ENCODE peak calls at places on chromosomes 1 and 21, in seven cellular contexts. F, K, G, Z, Y, R and B are unnamed samples.

GRCh38 chr1:55747285-55747890 is 532.2 kb upstream of the USP24 start:
- DNase-seq in F (no peak), K (no peak), G (no peak), Z (no peak), Y (no peak), R (no peak), B (no peak)

GRCh38 chr1:3081171-3081683 is 12.2 kb downstream of the PRDM16 start:
- DNase-seq in F (no peak), K (no peak), G (no peak), Z (no peak), Y (no peak), R (no peak), B (no peak)

GRCh38 chr1:184693011-184693410 is 61.6 kb downstream of the EDEM3 start:
- DNase-seq in F (no peak), K (no peak), G (no peak), Z (no peak), Y (no peak), R (no peak), B (no peak)

GRCh38 chr21:34335316-34335715 is 28.5 kb upstream of the KCNE2 start:
- DNase-seq in F (no peak), K (no peak), G (no peak), Z (peak), Y (no peak), R (no peak), B (no peak)

GRCh38 chr21:33133912-33134311 is 64.0 kb downstream of the OLIG1 start:
- DNase-seq in F (no peak), K (no peak), G (no peak), Z (no peak), Y (no peak), R (no peak), B (no peak)

GRCh38 chr21:31491617-31492016 is 147.6 kb upstream of the TIAM1 start:
- DNase-seq in F (no peak), K (no peak), G (no peak), Z (no peak), Y (no peak), R (no peak), B (no peak)

GRCh38 chr1:83102630-83103071 is 896.3 kb downstream of the TTLL7 start:
- DNase-seq in F (no peak), K (no peak), G (no peak), Z (no peak), Y (no peak), R (no peak), B (no peak)

GRCh38 chr1:178931843-178932551 is 61.1 kb upstream of the ANGPTL1 start:
- DNase-seq in F (no peak), K (peak), G (no peak), Z (no peak), Y (peak), R (no peak), B (no peak)

GRCh38 chr1:169495050-169495740 is 9.5 kb upstream of the SLC19A2 start:
- DNase-seq in F (no peak), K (no peak), G (no peak), Z (no peak), Y (no peak), R (no peak), B (no peak)

GRCh38 chr1:184258525-184258924 is 128.3 kb upstream of the C1orf21 start:
- DNase-seq in F (no peak), K (no peak), G (no peak), Z (no peak), Y (no peak), R (no peak), B (no peak)

GRCh38 chr1:40842201-40842600 is 20.0 kb downstream of the CITED4 start:
- DNase-seq in F (no peak), K (no peak), G (no peak), Z (no peak), Y (no peak), R (no peak), B (no peak)

GRCh38 chr1:203504400-203505250 is 10.7 kb downstream of the OPTC start:
- DNase-seq in F (peak), K (peak), G (peak), Z (peak), Y (peak), R (peak), B (peak)

GRCh38 chr1:3287656-3288160 is 166.8 kb upstream of the ARHGEF16 start:
- DNase-seq in F (no peak), K (no peak), G (no peak), Z (no peak), Y (no peak), R (no peak), B (no peak)

GRCh38 chr1:228020686-228021525 is 14.1 kb downstream of the WNT3A start:
- DNase-seq in F (no peak), K (peak), G (no peak), Z (no peak), Y (peak), R (no peak), B (no peak)

GRCh38 chr1:22075718-22076117 is 23.2 kb downstream of the CDC42 start:
- DNase-seq in F (no peak), K (no peak), G (no peak), Z (no peak), Y (no peak), R (peak), B (no peak)

GRCh38 chr1:74534241-74534640 is 21.8 kb upstream of the LRRC53 start:
- DNase-seq in F (no peak), K (no peak), G (no peak), Z (no peak), Y (no peak), R (no peak), B (no peak)

GRCh38 chr1:220874201-220874655 is 5.0 kb upstream of the HLX start:
- DNase-seq in F (peak), K (no peak), G (peak), Z (peak), Y (no peak), R (no peak), B (peak)

GRCh38 chr1:168280577-168280976 is at the start of gene TBX19:
- DNase-seq in F (no peak), K (no peak), G (no peak), Z (no peak), Y (no peak), R (no peak), B (no peak)

GRCh38 chr1:241817331-241817792 is 30.6 kb upstream of the EXO1 start:
- DNase-seq in F (no peak), K (no peak), G (no peak), Z (no peak), Y (no peak), R (no peak), B (no peak)

GRCh38 chr1:206808615-206809014 is 36.3 kb upstream of the IL10 start:
- DNase-seq in F (no peak), K (no peak), G (peak), Z (peak), Y (no peak), R (no peak), B (no peak)
- TF ChIP-seq CTCF in F (peak), K (peak), G (no peak), Z (peak), Y (no peak), R (no peak), B (no peak)

GRCh38 chr1:236451796-236452373 is 57.8 kb downstream of the EDARADD start:
- DNase-seq in F (peak), K (no peak), G (peak), Z (peak), Y (peak), R (no peak), B (peak)
- TF ChIP-seq CTCF in F (peak), K (peak), G (peak), Z (peak), Y (peak), R (peak), B (peak)

GRCh38 chr1:164440222-164440621 is 118.8 kb upstream of the PBX1 start:
- DNase-seq in F (no peak), K (no peak), G (peak), Z (peak), Y (peak), R (no peak), B (no peak)
- TF ChIP-seq CTCF in F (no peak), K (peak), G (peak), Z (peak), Y (no peak), R (no peak), B (no peak)

GRCh38 chr1:175216444-175216843 is 23.9 kb upstream of the KIAA0040 start:
- DNase-seq in F (no peak), K (no peak), G (no peak), Z (no peak), Y (no peak), R (no peak), B (no peak)
- TF ChIP-seq CTCF in F (no peak), K (no peak), G (no peak), Z (no peak), Y (no peak), R (no peak), B (no peak)

GRCh38 chr1:7768583-7768982 is 2.5 kb upstream of the VAMP3 start:
- DNase-seq in F (no peak), K (no peak), G (no peak), Z (no peak), Y (no peak), R (no peak), B (no peak)
- TF ChIP-seq CTCF in F (no peak), K (no peak), G (no peak), Z (no peak), Y (no peak), R (no peak), B (no peak)

DNA sequence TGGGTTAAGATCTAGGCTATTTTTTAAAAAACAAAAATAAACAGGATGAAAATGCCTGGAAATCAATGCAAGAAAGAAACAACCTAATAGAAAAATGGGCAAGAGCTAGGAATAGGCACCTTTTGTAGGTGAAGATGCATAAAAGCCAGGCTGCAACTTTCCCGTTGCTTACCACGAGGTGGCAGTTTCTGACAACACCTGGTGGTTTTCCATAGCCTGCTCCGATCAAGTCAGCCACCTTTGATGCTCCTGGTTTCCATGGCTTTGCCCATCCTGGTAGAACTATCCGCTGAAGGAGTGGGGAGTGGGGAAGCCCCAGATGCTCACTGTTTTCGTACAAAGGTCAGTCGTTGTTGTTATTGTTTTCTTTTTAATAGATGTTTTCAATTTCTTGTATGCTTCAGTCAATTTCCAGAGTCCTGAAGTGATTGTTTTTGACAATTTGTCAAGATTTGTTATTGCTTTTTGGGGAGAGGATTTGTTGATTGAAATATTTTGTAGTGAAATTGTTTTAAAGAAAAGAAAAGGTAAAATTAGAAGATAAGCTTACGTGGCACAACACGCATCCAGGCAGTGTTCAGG is 24.1 kb downstream of the UBE2Q1 start:
- DNase-seq in F (no peak), K (no peak), G (peak), Z (peak), Y (peak), R (peak), B (peak)
- TF ChIP-seq CTCF in F (no peak), K (peak), G (peak), Z (peak), Y (peak), R (peak), B (peak)

DNA sequence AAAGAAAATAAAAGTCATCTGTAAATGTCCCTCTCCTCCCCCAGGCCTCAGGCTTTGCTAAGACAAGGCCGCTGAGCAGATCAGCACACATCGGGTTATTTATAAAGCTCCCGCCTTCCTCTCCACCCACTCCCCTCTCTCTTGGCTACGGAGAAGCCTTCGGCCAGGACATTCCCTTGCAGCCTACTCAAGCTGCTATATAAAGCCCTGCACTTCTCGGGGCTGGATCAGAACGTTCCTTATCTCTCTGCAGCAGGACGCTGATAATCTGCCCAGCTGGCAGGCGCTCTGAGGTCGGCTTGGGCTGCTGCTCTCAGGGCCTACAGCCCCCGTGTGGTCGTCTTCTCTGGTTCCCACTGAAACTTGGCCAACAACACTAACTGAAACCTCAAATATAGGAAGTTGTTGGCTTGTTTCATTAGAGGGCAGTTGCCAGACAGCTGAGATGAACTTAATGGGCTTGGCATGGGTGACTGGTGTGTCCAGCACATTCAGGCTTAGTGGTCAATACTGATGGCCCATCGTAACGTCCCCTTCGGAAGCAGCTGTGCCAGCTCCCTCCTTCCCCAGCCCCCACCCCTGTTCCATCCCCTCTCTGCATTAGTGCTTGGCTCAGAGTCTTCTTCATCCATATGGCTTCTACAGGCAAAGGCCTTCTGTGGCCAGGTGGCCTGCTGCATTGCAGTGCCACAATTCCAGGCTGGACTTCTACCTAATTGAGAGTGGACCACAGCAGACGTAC is 64.6 kb downstream of the IER5 start:
- DNase-seq in F (peak), K (peak), G (no peak), Z (peak), Y (peak), R (no peak), B (no peak)
- TF ChIP-seq CTCF in F (peak), K (peak), G (no peak), Z (peak), Y (no peak), R (no peak), B (no peak)

DNA sequence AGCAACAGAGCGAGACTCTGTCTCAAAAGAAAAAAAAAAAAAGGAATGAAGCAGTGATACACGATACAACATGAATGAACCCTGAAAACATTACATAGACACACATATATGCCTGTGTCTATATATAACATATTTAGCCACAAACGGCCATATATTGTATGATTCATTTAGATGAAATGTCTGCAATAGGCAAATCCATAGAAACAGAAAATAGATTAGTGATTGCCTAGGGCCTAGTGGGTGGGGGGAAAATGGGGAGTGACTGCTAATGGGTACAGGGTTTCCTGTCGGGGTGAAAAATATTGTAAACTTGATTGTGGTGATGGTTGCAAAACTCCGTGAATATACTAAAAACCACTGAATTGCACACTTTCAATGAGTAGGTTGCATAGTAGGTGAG is 6.0 kb upstream of the H6PD start:
- DNase-seq in F (no peak), K (no peak), G (no peak), Z (no peak), Y (no peak), R (no peak), B (no peak)
- TF ChIP-seq CTCF in F (no peak), K (no peak), G (no peak), Z (no peak), Y (no peak), R (no peak), B (no peak)

GRCh38 chr1:75992312-75992711 is 60.1 kb upstream of the ASB17 start:
- DNase-seq in F (no peak), K (no peak), G (no peak), Z (no peak), Y (no peak), R (no peak), B (no peak)

GRCh38 chr1:75985827-75986226 is 53.6 kb upstream of the ASB17 start:
- DNase-seq in F (peak), K (no peak), G (peak), Z (no peak), Y (no peak), R (no peak), B (no peak)

GRCh38 chr1:75991497-75992114 is 59.4 kb upstream of the ASB17 start:
- DNase-seq in F (peak), K (peak), G (peak), Z (peak), Y (peak), R (peak), B (peak)

GRCh38 chr1:75986478-75986877 is 54.3 kb upstream of the ASB17 start:
- DNase-seq in F (no peak), K (no peak), G (no peak), Z (no peak), Y (no peak), R (no peak), B (no peak)

DNA sequence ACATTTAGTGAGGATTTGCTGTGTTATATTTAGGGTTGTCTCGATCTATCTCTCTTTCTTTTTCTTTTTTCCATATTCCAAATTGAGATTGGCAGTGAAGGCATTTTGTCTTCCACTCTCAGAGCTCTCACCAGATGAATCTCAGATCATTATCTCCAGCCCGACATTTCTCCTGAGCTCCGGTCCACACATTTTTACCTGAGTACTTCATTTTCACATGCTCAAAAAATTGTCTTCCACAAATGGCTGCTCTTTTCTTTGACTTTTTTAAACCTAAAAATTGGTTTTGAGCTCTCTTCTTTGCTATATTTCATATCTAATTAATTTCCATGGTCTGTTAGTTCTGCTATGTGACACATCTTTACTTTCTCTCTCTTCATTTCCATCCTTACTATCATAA is 56.9 kb upstream of the ASB17 start:
- DNase-seq in F (no peak), K (no peak), G (no peak), Z (no peak), Y (no peak), R (no peak), B (no peak)
- TF ChIP-seq CTCF in F (no peak), K (no peak), G (no peak), Z (no peak), Y (no peak), R (no peak), B (no peak)